ENCODE peak calls at places on chromosome 17, in seven cellular contexts. One of them, this sample, is unnamed.
A peak's percentile ranks its signal among the peaks of the same experiment; 100 is the strongest.

GRCh38 chr17:75412455-75413317 is 7.2 kb upstream of the GRB2 start:
- DNase-seq in fibroblast of lung: peak; percentile 48
- DNase-seq in mammary epithelial cell: peak; percentile 62
- DNase-seq in fibroblast of mammary gland: peak; percentile 67
- DNase-seq in spleen: no peak
- DNase-seq in ovary: peak; percentile 58
- DNase-seq in CD4-positive, CD25-positive, alpha-beta regulatory T cell: peak; percentile 81
- DNase-seq in this sample: peak; percentile 78

GRCh38 chr17:21213491-21214014 is 408 bp downstream of the TMEM11 start:
- DNase-seq in fibroblast of lung: no peak
- DNase-seq in mammary epithelial cell: no peak
- DNase-seq in fibroblast of mammary gland: no peak
- DNase-seq in spleen: peak; percentile 93
- DNase-seq in ovary: no peak
- DNase-seq in CD4-positive, CD25-positive, alpha-beta regulatory T cell: peak; percentile 2
- DNase-seq in this sample: peak; percentile 75

GRCh38 chr17:72122002-72122310 is 1.1 kb downstream of the SOX9 start:
- DNase-seq in fibroblast of lung: peak; percentile 67
- DNase-seq in mammary epithelial cell: peak; percentile 16
- DNase-seq in fibroblast of mammary gland: no peak
- DNase-seq in spleen: no peak
- DNase-seq in ovary: no peak
- DNase-seq in CD4-positive, CD25-positive, alpha-beta regulatory T cell: no peak
- DNase-seq in this sample: peak; percentile 38

GRCh38 chr17:68437979-68438877 is 19.1 kb downstream of the WIPI1 start:
- DNase-seq in fibroblast of lung: peak; percentile 5
- DNase-seq in mammary epithelial cell: no peak
- DNase-seq in fibroblast of mammary gland: no peak
- DNase-seq in spleen: peak; percentile 89
- DNase-seq in ovary: no peak
- DNase-seq in CD4-positive, CD25-positive, alpha-beta regulatory T cell: peak; percentile 45
- DNase-seq in this sample: peak; percentile 63

GRCh38 chr17:49890077-49890821 is 42.4 kb upstream of the TAC4 start:
- DNase-seq in fibroblast of lung: no peak
- DNase-seq in mammary epithelial cell: no peak
- DNase-seq in fibroblast of mammary gland: peak; percentile 47
- DNase-seq in spleen: no peak
- DNase-seq in ovary: no peak
- DNase-seq in CD4-positive, CD25-positive, alpha-beta regulatory T cell: no peak
- DNase-seq in this sample: peak; percentile 23

GRCh38 chr17:74212913-74213791 is at the start of gene TTYH2:
- DNase-seq in fibroblast of lung: peak; percentile 81
- DNase-seq in mammary epithelial cell: peak; percentile 73
- DNase-seq in fibroblast of mammary gland: peak; percentile 81
- DNase-seq in spleen: peak; percentile 94
- DNase-seq in ovary: peak; percentile 92
- DNase-seq in CD4-positive, CD25-positive, alpha-beta regulatory T cell: peak; percentile 58
- DNase-seq in this sample: peak; percentile 95

GRCh38 chr17:17503566-17504130 is 7.5 kb upstream of the RASD1 start:
- DNase-seq in fibroblast of lung: no peak
- DNase-seq in mammary epithelial cell: no peak
- DNase-seq in fibroblast of mammary gland: no peak
- DNase-seq in spleen: peak; percentile 41
- DNase-seq in ovary: no peak
- DNase-seq in CD4-positive, CD25-positive, alpha-beta regulatory T cell: no peak
- DNase-seq in this sample: no peak

GRCh38 chr17:71631483-71631882 is 489.3 kb upstream of the SOX9 start:
- DNase-seq in fibroblast of lung: peak; percentile 80
- DNase-seq in mammary epithelial cell: peak; percentile 33
- DNase-seq in fibroblast of mammary gland: peak; percentile 26
- DNase-seq in spleen: no peak
- DNase-seq in ovary: no peak
- DNase-seq in CD4-positive, CD25-positive, alpha-beta regulatory T cell: no peak
- DNase-seq in this sample: no peak

GRCh38 chr17:57675988-57676387 is 69.1 kb downstream of the CCDC182 start:
- DNase-seq in fibroblast of lung: no peak
- DNase-seq in mammary epithelial cell: no peak
- DNase-seq in fibroblast of mammary gland: no peak
- DNase-seq in spleen: peak; percentile 50
- DNase-seq in ovary: no peak
- DNase-seq in CD4-positive, CD25-positive, alpha-beta regulatory T cell: no peak
- DNase-seq in this sample: no peak

GRCh38 chr17:62126292-62126691 is 61.2 kb upstream of the MED13 start:
- DNase-seq in fibroblast of lung: no peak
- DNase-seq in mammary epithelial cell: no peak
- DNase-seq in fibroblast of mammary gland: no peak
- DNase-seq in spleen: no peak
- DNase-seq in ovary: no peak
- DNase-seq in CD4-positive, CD25-positive, alpha-beta regulatory T cell: no peak
- DNase-seq in this sample: no peak

GRCh38 chr17:27878776-27879562 is 14.2 kb downstream of the LYRM9 start:
- DNase-seq in fibroblast of lung: no peak
- DNase-seq in mammary epithelial cell: no peak
- DNase-seq in fibroblast of mammary gland: no peak
- DNase-seq in spleen: no peak
- DNase-seq in ovary: peak; percentile 60
- DNase-seq in CD4-positive, CD25-positive, alpha-beta regulatory T cell: no peak
- DNase-seq in this sample: no peak

GRCh38 chr17:43562679-43563146 is 16.6 kb upstream of the ETV4 start:
- DNase-seq in fibroblast of lung: no peak
- DNase-seq in mammary epithelial cell: no peak
- DNase-seq in fibroblast of mammary gland: no peak
- DNase-seq in spleen: no peak
- DNase-seq in ovary: no peak
- DNase-seq in CD4-positive, CD25-positive, alpha-beta regulatory T cell: no peak
- DNase-seq in this sample: no peak

GRCh38 chr17:45231481-45232116 is 9.9 kb downstream of the FMNL1 start:
- DNase-seq in fibroblast of lung: no peak
- DNase-seq in mammary epithelial cell: no peak
- DNase-seq in fibroblast of mammary gland: no peak
- DNase-seq in spleen: peak; percentile 85
- DNase-seq in ovary: no peak
- DNase-seq in CD4-positive, CD25-positive, alpha-beta regulatory T cell: no peak
- DNase-seq in this sample: no peak

GRCh38 chr17:65634533-65634932 is 73.1 kb upstream of the AXIN2 start:
- DNase-seq in fibroblast of lung: no peak
- DNase-seq in mammary epithelial cell: no peak
- DNase-seq in fibroblast of mammary gland: no peak
- DNase-seq in spleen: no peak
- DNase-seq in ovary: no peak
- DNase-seq in CD4-positive, CD25-positive, alpha-beta regulatory T cell: no peak
- DNase-seq in this sample: peak; percentile 16

GRCh38 chr17:65459667-65460415 is 101.6 kb downstream of the AXIN2 start:
- DNase-seq in fibroblast of lung: no peak
- DNase-seq in mammary epithelial cell: no peak
- DNase-seq in fibroblast of mammary gland: no peak
- DNase-seq in spleen: no peak
- DNase-seq in ovary: no peak
- DNase-seq in CD4-positive, CD25-positive, alpha-beta regulatory T cell: no peak
- DNase-seq in this sample: no peak

GRCh38 chr17:35543856-35544255 is 6.4 kb upstream of the SLFN12L start:
- DNase-seq in fibroblast of lung: no peak
- DNase-seq in mammary epithelial cell: no peak
- DNase-seq in fibroblast of mammary gland: no peak
- DNase-seq in spleen: no peak
- DNase-seq in ovary: no peak
- DNase-seq in CD4-positive, CD25-positive, alpha-beta regulatory T cell: no peak
- DNase-seq in this sample: no peak

GRCh38 chr17:16439303-16439791 is 24.0 kb downstream of the TRPV2 start:
- DNase-seq in fibroblast of lung: peak; percentile 47
- DNase-seq in mammary epithelial cell: no peak
- DNase-seq in fibroblast of mammary gland: no peak
- DNase-seq in spleen: no peak
- DNase-seq in ovary: no peak
- DNase-seq in CD4-positive, CD25-positive, alpha-beta regulatory T cell: peak; percentile 44
- DNase-seq in this sample: no peak

GRCh38 chr17:34447406-34447805 is 84.4 kb upstream of the CCL1 start:
- DNase-seq in fibroblast of lung: no peak
- DNase-seq in mammary epithelial cell: no peak
- DNase-seq in fibroblast of mammary gland: no peak
- DNase-seq in spleen: no peak
- DNase-seq in ovary: no peak
- DNase-seq in CD4-positive, CD25-positive, alpha-beta regulatory T cell: no peak
- DNase-seq in this sample: no peak

GRCh38 chr17:10155334-10156081 is 42.9 kb downstream of the GAS7 start:
- DNase-seq in fibroblast of lung: no peak
- DNase-seq in mammary epithelial cell: no peak
- DNase-seq in fibroblast of mammary gland: peak; percentile 70
- DNase-seq in spleen: no peak
- DNase-seq in ovary: no peak
- DNase-seq in CD4-positive, CD25-positive, alpha-beta regulatory T cell: no peak
- DNase-seq in this sample: no peak

GRCh38 chr17:76716834-76717205 is 6.1 kb upstream of the MXRA7 start:
- DNase-seq in fibroblast of lung: peak; percentile 97
- DNase-seq in mammary epithelial cell: peak; percentile 37
- DNase-seq in fibroblast of mammary gland: peak; percentile 91
- DNase-seq in spleen: peak; percentile 24
- DNase-seq in ovary: no peak
- DNase-seq in CD4-positive, CD25-positive, alpha-beta regulatory T cell: no peak
- DNase-seq in this sample: no peak

GRCh38 chr17:42387221-42387657 is 1.0 kb downstream of the STAT3 start:
- DNase-seq in fibroblast of lung: peak; percentile 76
- DNase-seq in mammary epithelial cell: peak; percentile 66
- DNase-seq in fibroblast of mammary gland: peak; percentile 87
- DNase-seq in spleen: no peak
- DNase-seq in ovary: no peak
- DNase-seq in CD4-positive, CD25-positive, alpha-beta regulatory T cell: peak; percentile 35
- DNase-seq in this sample: peak; percentile 64
- H3K4me3 ChIP-seq in fibroblast of lung: peak overlapping the region; percentile 93
- H3K4me3 ChIP-seq in mammary epithelial cell: peak overlapping the region; percentile 85
- H3K4me3 ChIP-seq in fibroblast of mammary gland: peak overlapping the region; percentile 88
- H3K4me3 ChIP-seq in spleen: peak overlapping the region; percentile 76
- H3K4me3 ChIP-seq in ovary: peak overlapping the region; percentile 100
- H3K4me3 ChIP-seq in CD4-positive, CD25-positive, alpha-beta regulatory T cell: peak overlapping the region; percentile 96
- H3K4me3 ChIP-seq in this sample: peak overlapping the region; percentile 47

DNA sequence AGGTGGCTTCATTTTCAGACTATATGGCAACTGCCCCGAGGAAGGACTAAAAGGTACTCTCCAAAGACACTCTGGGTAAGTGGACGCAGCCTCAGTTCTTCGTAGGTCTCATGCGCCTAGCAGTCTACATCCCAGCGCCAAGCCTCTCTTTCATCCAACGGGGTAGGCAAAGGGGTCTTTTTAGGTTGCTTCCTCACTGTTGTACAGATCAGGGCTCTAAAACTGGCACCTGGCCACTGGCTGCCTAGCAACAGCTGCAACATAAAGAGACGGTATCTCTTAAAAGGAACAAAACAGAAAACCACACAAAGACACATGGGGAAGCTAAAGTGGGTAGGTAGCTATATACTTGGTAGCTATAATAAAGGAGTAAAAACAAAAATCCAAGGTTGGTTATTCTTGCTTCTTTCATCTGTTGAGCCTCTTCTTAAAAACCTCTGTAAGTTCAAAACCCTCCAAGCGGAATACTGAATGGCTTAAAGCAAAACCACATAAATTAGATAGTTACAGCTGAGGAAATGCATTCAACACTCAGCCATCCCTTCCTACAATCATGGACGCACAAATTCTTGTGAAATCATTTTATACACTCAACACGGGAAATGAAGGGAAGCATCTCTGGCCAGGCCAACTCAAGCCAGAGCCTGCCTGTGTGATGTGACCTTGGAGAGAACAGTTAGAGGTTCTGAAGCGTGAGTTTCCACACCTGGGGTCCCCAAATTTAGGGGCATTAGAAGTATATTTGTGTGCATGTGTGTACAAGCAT is 22.7 kb downstream of the CYTH1 start:
- DNase-seq in fibroblast of lung: peak; percentile 76
- DNase-seq in mammary epithelial cell: no peak
- DNase-seq in fibroblast of mammary gland: peak; percentile 32
- DNase-seq in spleen: peak; percentile 92
- DNase-seq in ovary: peak; percentile 60
- DNase-seq in CD4-positive, CD25-positive, alpha-beta regulatory T cell: peak; percentile 91
- DNase-seq in this sample: peak; percentile 52
- H3K4me3 ChIP-seq in fibroblast of lung: no peak overlapping the region
- H3K4me3 ChIP-seq in mammary epithelial cell: no peak overlapping the region
- H3K4me3 ChIP-seq in fibroblast of mammary gland: no peak overlapping the region
- H3K4me3 ChIP-seq in spleen: no peak overlapping the region
- H3K4me3 ChIP-seq in ovary: no peak overlapping the region
- H3K4me3 ChIP-seq in CD4-positive, CD25-positive, alpha-beta regulatory T cell: peak overlapping the region; percentile 68
- H3K4me3 ChIP-seq in this sample: no peak overlapping the region

GRCh38 chr17:39223907-39224777 is 1.6 kb downstream of the STAC2 start:
- DNase-seq in fibroblast of lung: no peak
- DNase-seq in mammary epithelial cell: no peak
- DNase-seq in fibroblast of mammary gland: no peak
- DNase-seq in spleen: no peak
- DNase-seq in ovary: no peak
- DNase-seq in CD4-positive, CD25-positive, alpha-beta regulatory T cell: no peak
- DNase-seq in this sample: no peak

GRCh38 chr17:39227364-39227919 is 1.7 kb upstream of the STAC2 start:
- DNase-seq in fibroblast of lung: no peak
- DNase-seq in mammary epithelial cell: no peak
- DNase-seq in fibroblast of mammary gland: no peak
- DNase-seq in spleen: no peak
- DNase-seq in ovary: no peak
- DNase-seq in CD4-positive, CD25-positive, alpha-beta regulatory T cell: no peak
- DNase-seq in this sample: no peak

GRCh38 chr17:39224778-39225307 is 902 bp downstream of the STAC2 start:
- DNase-seq in fibroblast of lung: no peak
- DNase-seq in mammary epithelial cell: no peak
- DNase-seq in fibroblast of mammary gland: no peak
- DNase-seq in spleen: no peak
- DNase-seq in ovary: no peak
- DNase-seq in CD4-positive, CD25-positive, alpha-beta regulatory T cell: no peak
- DNase-seq in this sample: no peak

GRCh38 chr17:39225308-39225973 is at the start of gene STAC2:
- DNase-seq in fibroblast of lung: no peak
- DNase-seq in mammary epithelial cell: no peak
- DNase-seq in fibroblast of mammary gland: no peak
- DNase-seq in spleen: peak; percentile 77
- DNase-seq in ovary: no peak
- DNase-seq in CD4-positive, CD25-positive, alpha-beta regulatory T cell: no peak
- DNase-seq in this sample: no peak

GRCh38 chr17:39225974-39226683 is 384 bp upstream of the STAC2 start:
- DNase-seq in fibroblast of lung: peak; percentile 44
- DNase-seq in mammary epithelial cell: no peak
- DNase-seq in fibroblast of mammary gland: peak; percentile 51
- DNase-seq in spleen: no peak
- DNase-seq in ovary: peak; percentile 82
- DNase-seq in CD4-positive, CD25-positive, alpha-beta regulatory T cell: no peak
- DNase-seq in this sample: peak; percentile 76
- H3K4me3 ChIP-seq in fibroblast of lung: no peak overlapping the region
- H3K4me3 ChIP-seq in mammary epithelial cell: peak overlapping the region; percentile 17
- H3K4me3 ChIP-seq in fibroblast of mammary gland: peak overlapping the region; percentile 34
- H3K4me3 ChIP-seq in spleen: peak overlapping the region; percentile 25
- H3K4me3 ChIP-seq in ovary: peak overlapping the region; percentile 42
- H3K4me3 ChIP-seq in CD4-positive, CD25-positive, alpha-beta regulatory T cell: no peak overlapping the region
- H3K4me3 ChIP-seq in this sample: peak overlapping the region; percentile 27

DNA sequence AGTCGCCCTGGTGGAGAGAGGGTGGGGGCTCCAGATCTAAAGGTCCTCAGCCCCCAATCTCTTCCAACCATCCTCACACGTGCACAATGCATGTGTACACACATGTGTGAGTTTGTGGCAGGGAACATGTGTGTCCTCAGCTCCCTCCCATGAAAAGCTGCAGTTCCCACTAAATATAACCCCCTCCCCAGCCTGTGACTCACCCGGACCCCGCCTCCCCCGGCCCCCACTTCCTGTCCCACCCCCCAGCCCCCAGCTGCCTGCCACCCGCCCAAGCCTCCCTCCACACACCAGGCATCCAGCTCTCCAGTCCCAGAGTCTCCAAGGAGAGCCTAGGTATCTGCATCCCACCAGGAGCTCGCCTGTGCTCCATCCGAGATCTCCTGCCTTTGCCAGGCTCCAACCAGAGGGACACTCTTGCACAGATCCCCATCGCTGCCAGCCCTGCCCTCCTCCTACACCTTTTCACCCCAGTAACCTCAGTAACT is 3.9 kb downstream of the DLG4 start:
- DNase-seq in fibroblast of lung: peak; percentile 44
- DNase-seq in mammary epithelial cell: no peak
- DNase-seq in fibroblast of mammary gland: no peak
- DNase-seq in spleen: no peak
- DNase-seq in ovary: peak; percentile 53
- DNase-seq in CD4-positive, CD25-positive, alpha-beta regulatory T cell: no peak
- DNase-seq in this sample: no peak
- H3K4me3 ChIP-seq in fibroblast of lung: peak overlapping the region; percentile 54
- H3K4me3 ChIP-seq in mammary epithelial cell: no peak overlapping the region
- H3K4me3 ChIP-seq in fibroblast of mammary gland: peak overlapping the region; percentile 63
- H3K4me3 ChIP-seq in spleen: no peak overlapping the region
- H3K4me3 ChIP-seq in ovary: no peak overlapping the region
- H3K4me3 ChIP-seq in CD4-positive, CD25-positive, alpha-beta regulatory T cell: no peak overlapping the region
- H3K4me3 ChIP-seq in this sample: no peak overlapping the region

This sample was measured in hepatocyte.